ENCODE peak calls at places on chromosomes 6 and 20, in four cellular contexts. A, P, K and I are unnamed samples.

GRCh38 chr6:109762769-109763450 is 71.8 kb downstream of the FIG4 start:
- DNase-seq in P (no peak), A (no peak), K (no peak), I (no peak)

GRCh38 chr6:136341967-136342366 is 52.3 kb upstream of the BCLAF1 start:
- DNase-seq in K (no peak), P (peak; percentile 36), A (no peak), I (no peak)

GRCh38 chr6:1644516-1644915 is 34.8 kb downstream of the FOXC1 start:
- DNase-seq in K (no peak), P (no peak), A (no peak), I (no peak)

GRCh38 chr6:25263602-25264001 is 15.6 kb upstream of the CARMIL1 start:
- DNase-seq in K (no peak), A (no peak), P (no peak), I (no peak)

GRCh38 chr20:41499064-41499463 is 119.1 kb downstream of the CHD6 start:
- DNase-seq in K (no peak), P (no peak), A (no peak), I (no peak)

GRCh38 chr6:56838016-56838555 is 116.8 kb upstream of the BEND6 start:
- DNase-seq in P (no peak), K (no peak), A (no peak), I (no peak)

GRCh38 chr20:3739926-3740599 is 7.6 kb downstream of the HSPA12B start:
- DNase-seq in A (peak; percentile 34), P (peak; percentile 22), K (no peak), I (no peak)

GRCh38 chr6:169976301-169977081 is 225.1 kb downstream of the ERMARD start:
- DNase-seq in P (no peak), K (no peak), A (no peak), I (no peak)

GRCh38 chr6:113585246-113585645 is 271.9 kb upstream of the MARCKS start:
- DNase-seq in P (no peak), A (no peak), K (no peak), I (no peak)

GRCh38 chr20:47817573-47817972 is 32.3 kb upstream of the SULF2 start:
- DNase-seq in P (no peak), A (no peak), K (no peak), I (no peak)

GRCh38 chr20:35497780-35498189 is 31.7 kb downstream of the C20orf173 start:
- DNase-seq in P (no peak), A (no peak), K (no peak), I (no peak)

GRCh38 chr6:106872044-106872443 is 102.5 kb downstream of the CD24 start:
- DNase-seq in P (no peak), K (no peak), A (no peak), I (no peak)

GRCh38 chr20:51429144-51429482 is 113.4 kb downstream of the NFATC2 start:
- DNase-seq in A (no peak), K (no peak), P (no peak), I (no peak)

GRCh38 chr6:11412011-11412424 is 125.5 kb upstream of the TMEM170B start:
- DNase-seq in K (no peak), P (no peak), A (no peak), I (no peak)

GRCh38 chr6:83378621-83379388 is 52.0 kb downstream of the ME1 start:
- DNase-seq in P (no peak), A (no peak), K (no peak), I (no peak)

GRCh38 chr6:108484016-108484415 is 76.7 kb upstream of the FOXO3 start:
- DNase-seq in K (no peak), P (no peak), A (no peak), I (no peak)

GRCh38 chr6:81487489-81487888 is 265.0 kb downstream of the TENT5A start:
- DNase-seq in A (no peak), P (no peak), K (no peak), I (peak; percentile 11)

GRCh38 chr6:49980898-49981297 is 11.5 kb upstream of the DEFB113 start:
- DNase-seq in P (no peak), K (peak; percentile 23), A (no peak), I (no peak)

GRCh38 chr6:166021429-166021828 is 146.2 kb downstream of the TBXT start:
- DNase-seq in K (no peak), A (no peak), P (no peak), I (no peak)

GRCh38 chr20:1328680-1329330 is at the start of gene SDCBP2:
- DNase-seq in K (no peak), A (no peak), P (no peak), I (no peak)

GRCh38 chr6:30626484-30627366 is at the start of gene ATAT1:
- DNase-seq in P (peak; percentile 64), K (peak; percentile 36), A (peak; percentile 88), I (peak; percentile 88)

GRCh38 chr6:143253630-143254029 is 192.9 kb downstream of the AIG1 start:
- DNase-seq in K (no peak), P (no peak), A (no peak), I (no peak)

GRCh38 chr20:25077610-25078169 is 4.3 kb downstream of the VSX1 start:
- DNase-seq in P (no peak), A (peak; percentile 41), K (no peak), I (peak; percentile 48)

GRCh38 chr6:12749531-12750379 is 33.2 kb downstream of the PHACTR1 start:
- DNase-seq in P (no peak), A (no peak), K (no peak), I (peak; percentile 76)

GRCh38 chr6:170038717-170039116 is 252.2 kb downstream of the DLL1 start:
- DNase-seq in K (no peak), P (no peak), A (no peak), I (no peak)

GRCh38 chr20:3612795-3613560 is 50.2 kb downstream of the GFRA4 start:
- DNase-seq in A (no peak), K (no peak), P (no peak), I (no peak)

GRCh38 chr6:167270499-167271307 is 20.4 kb upstream of the UNC93A start:
- DNase-seq in A (no peak), K (no peak), P (no peak), I (no peak)
- TF ChIP-seq CREM in A (no peak), K (no peak), P (no peak), I (no peak)

GRCh38 chr20:13041574-13042457 is 33.0 kb downstream of the SPTLC3 start:
- DNase-seq in K (no peak), A (no peak), P (no peak), I (no peak)

GRCh38 chr20:13034115-13034514 is 25.3 kb downstream of the SPTLC3 start:
- DNase-seq in K (no peak), P (no peak), A (no peak), I (no peak)

GRCh38 chr20:13034936-13035335 is 26.2 kb downstream of the SPTLC3 start:
- DNase-seq in K (no peak), A (no peak), P (no peak), I (no peak)

GRCh38 chr20:13035399-13036173 is 26.8 kb downstream of the SPTLC3 start:
- DNase-seq in P (no peak), A (no peak), K (no peak), I (no peak)

DNA sequence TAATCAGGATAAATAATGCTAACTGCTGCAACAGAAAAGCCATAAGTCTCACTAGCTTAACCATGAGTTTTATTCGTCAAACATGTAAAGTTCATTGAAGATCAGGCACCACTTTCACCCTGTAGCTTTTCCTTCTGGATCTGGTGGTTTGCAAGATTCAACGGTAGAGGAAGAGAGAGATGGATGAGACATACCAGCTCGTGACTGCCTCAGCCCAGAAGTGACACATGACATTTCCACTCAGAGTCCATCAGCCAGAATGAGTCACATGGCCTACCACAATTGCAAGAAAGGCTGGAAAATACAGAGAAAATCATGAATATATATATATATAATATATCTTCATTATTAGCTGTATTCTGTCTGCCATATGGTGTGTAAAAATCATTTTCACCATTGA is 29.0 kb downstream of the SPTLC3 start:
- DNase-seq in P (no peak), A (no peak), K (no peak), I (no peak)
- TF ChIP-seq CREM in P (no peak), A (no peak), K (no peak), I (no peak)

DNA sequence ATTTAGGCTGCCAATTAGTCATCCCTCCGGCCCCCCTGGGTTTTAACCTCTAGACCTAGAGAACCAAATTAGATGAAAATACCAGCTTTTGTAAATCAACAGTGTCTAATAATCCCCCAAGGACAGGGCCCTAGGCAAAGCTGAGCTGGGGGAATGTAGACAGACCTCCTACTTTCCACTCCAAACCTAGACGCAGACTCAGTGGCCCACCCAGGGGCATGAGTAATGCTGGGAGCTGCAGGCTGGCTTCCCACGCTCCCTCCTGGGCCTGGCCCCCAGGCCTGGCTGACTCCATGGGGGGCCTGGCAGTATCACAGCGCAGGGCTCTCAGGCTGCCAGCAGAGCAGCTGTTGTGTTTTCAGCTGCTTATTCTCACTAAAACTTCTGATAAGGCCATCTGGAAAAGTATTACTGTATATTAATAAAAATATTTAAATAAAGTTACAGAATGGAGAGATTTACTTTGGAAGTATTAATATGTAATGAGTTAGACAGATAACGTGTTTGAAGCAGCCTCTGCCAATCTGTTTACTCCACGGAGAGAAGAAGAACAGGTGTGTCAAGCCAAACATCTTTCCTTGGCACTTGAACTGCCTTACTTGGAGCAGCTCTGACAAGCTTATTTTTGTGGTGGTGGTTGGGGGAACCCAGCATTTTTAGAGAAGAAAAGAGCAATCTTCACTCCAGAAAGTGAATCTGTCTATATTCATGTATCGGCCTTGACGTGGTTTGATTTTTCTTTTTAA is 144.0 kb upstream of the AGPAT4 start:
- DNase-seq in P (no peak), K (no peak), A (no peak), I (no peak)
- TF ChIP-seq CREM in P (no peak), K (no peak), A (no peak), I (no peak)

DNA sequence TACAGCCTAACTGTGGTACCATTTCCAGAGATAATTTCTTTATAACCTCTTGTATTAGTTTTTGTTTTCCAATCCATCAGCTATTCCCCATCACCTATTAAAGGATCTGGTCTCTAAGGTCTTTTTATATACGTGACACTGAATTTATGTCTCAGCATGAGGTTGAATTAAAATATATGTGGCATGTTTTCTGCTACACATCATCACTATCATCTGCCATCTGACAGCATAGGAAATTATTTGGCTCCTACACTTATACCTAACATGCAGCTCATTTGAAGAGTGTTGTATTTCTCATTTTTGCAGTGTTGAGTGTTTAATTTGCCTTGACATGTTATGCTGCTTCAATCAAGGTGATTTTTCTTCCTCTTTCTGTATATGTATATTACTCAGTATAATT is 100.3 kb downstream of the LIN28B start:
- DNase-seq in P (no peak), K (no peak), A (no peak), I (no peak)
- TF ChIP-seq CREM in P (no peak), K (no peak), A (no peak), I (no peak)

DNA sequence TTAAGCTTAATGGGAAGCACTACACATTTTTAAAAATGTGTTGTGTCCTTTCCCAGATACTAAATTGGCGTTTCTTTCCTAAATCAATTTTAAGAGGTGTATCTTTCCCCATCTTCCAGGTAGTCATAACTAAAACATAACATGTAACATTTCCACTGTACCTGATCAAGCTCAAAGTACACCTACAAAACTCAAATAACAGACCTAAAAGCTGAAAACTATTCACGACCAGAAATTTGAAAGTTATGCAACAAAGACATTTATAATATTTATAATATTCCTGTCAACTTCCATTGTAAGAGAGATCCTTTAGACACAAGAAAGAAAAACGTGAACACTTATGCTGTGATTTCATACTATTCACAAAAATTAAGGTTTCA is 3.5 kb downstream of the STAU1 start:
- DNase-seq in A (no peak), K (no peak), P (no peak), I (no peak)
- TF ChIP-seq CREM in A (no peak), K (no peak), P (no peak), I (no peak)

DNA sequence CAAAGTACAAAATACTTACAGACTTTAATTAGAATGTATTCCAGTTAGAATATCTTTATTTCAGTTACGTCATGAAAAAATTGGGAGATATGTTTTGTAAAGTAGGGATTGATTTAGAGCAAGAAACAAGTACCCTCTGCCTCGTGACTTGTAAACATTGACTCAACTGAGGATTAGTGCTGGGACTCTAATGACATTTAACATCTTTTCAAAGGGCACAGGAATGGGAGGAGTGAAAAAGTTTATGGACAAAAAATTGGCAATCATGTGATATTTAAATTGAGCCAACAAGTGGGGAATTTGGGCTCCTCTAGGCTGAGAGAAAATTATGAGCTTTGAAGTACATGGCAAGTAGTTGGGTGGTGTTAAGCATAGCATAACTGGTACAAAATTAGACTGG is 25.3 kb downstream of the NKX2-4 start:
- DNase-seq in K (no peak), P (no peak), A (no peak), I (no peak)
- TF ChIP-seq CREM in K (no peak), P (no peak), A (no peak), I (no peak)